ENCODE peak calls at places on chromosomes 12 and 14, in five cellular contexts. One of them, this sample, is unnamed.

GRCh38 chr12:114674201-114675047 is 9.6 kb downstream of the TBX3 start:
- DNase-seq in bronchial epithelial cell: no peak
- DNase-seq in heart right ventricle: no peak
- DNase-seq in fibroblast of mammary gland: no peak
- DNase-seq in thyroid gland: peak
- DNase-seq in this sample: no peak

GRCh38 chr12:124497658-124498057 is 69.8 kb downstream of the NCOR2 start:
- DNase-seq in heart right ventricle: peak
- DNase-seq in bronchial epithelial cell: peak
- DNase-seq in fibroblast of mammary gland: peak
- DNase-seq in thyroid gland: no peak
- DNase-seq in this sample: peak

GRCh38 chr12:14327717-14328116 is 37.8 kb upstream of the ATF7IP start:
- DNase-seq in fibroblast of mammary gland: peak
- DNase-seq in heart right ventricle: no peak
- DNase-seq in thyroid gland: no peak
- DNase-seq in bronchial epithelial cell: peak
- DNase-seq in this sample: no peak

GRCh38 chr12:105331805-105332251 is 1.3 kb downstream of the C12orf75 start:
- DNase-seq in bronchial epithelial cell: no peak
- DNase-seq in thyroid gland: no peak
- DNase-seq in heart right ventricle: no peak
- DNase-seq in fibroblast of mammary gland: no peak
- DNase-seq in this sample: no peak

GRCh38 chr12:28872654-28873268 is 276.3 kb upstream of the FAR2 start:
- DNase-seq in bronchial epithelial cell: peak
- DNase-seq in thyroid gland: peak
- DNase-seq in heart right ventricle: peak
- DNase-seq in fibroblast of mammary gland: peak
- DNase-seq in this sample: peak

GRCh38 chr12:70722584-70723343 is 85.5 kb upstream of the PTPRB start:
- DNase-seq in bronchial epithelial cell: no peak
- DNase-seq in fibroblast of mammary gland: peak
- DNase-seq in thyroid gland: no peak
- DNase-seq in heart right ventricle: no peak
- DNase-seq in this sample: peak

GRCh38 chr12:104494137-104494815 is 37.5 kb downstream of the CHST11 start:
- DNase-seq in fibroblast of mammary gland: peak
- DNase-seq in bronchial epithelial cell: peak
- DNase-seq in thyroid gland: peak
- DNase-seq in heart right ventricle: no peak
- DNase-seq in this sample: peak

GRCh38 chr12:27723212-27723611 is 12.6 kb downstream of the MRPS35 start:
- DNase-seq in thyroid gland: no peak
- DNase-seq in fibroblast of mammary gland: no peak
- DNase-seq in heart right ventricle: no peak
- DNase-seq in bronchial epithelial cell: no peak
- DNase-seq in this sample: no peak

GRCh38 chr12:43338848-43339526 is 213.0 kb downstream of the ADAMTS20 start:
- DNase-seq in thyroid gland: no peak
- DNase-seq in fibroblast of mammary gland: peak
- DNase-seq in heart right ventricle: no peak
- DNase-seq in bronchial epithelial cell: peak
- DNase-seq in this sample: peak

GRCh38 chr14:24741871-24742270 is 107.9 kb upstream of the GZMB start:
- DNase-seq in heart right ventricle: no peak
- DNase-seq in fibroblast of mammary gland: peak
- DNase-seq in bronchial epithelial cell: peak
- DNase-seq in thyroid gland: no peak
- DNase-seq in this sample: peak

GRCh38 chr12:3571323-3571722 is 80.3 kb downstream of the PRMT8 start:
- DNase-seq in fibroblast of mammary gland: no peak
- DNase-seq in bronchial epithelial cell: no peak
- DNase-seq in heart right ventricle: no peak
- DNase-seq in thyroid gland: no peak
- DNase-seq in this sample: no peak

GRCh38 chr14:59424707-59425106 is 40.5 kb downstream of the GPR135 start:
- DNase-seq in heart right ventricle: peak
- DNase-seq in thyroid gland: no peak
- DNase-seq in fibroblast of mammary gland: peak
- DNase-seq in bronchial epithelial cell: no peak
- DNase-seq in this sample: peak

GRCh38 chr14:47826809-47827208 is 151.4 kb upstream of the MDGA2 start:
- DNase-seq in fibroblast of mammary gland: no peak
- DNase-seq in heart right ventricle: no peak
- DNase-seq in bronchial epithelial cell: no peak
- DNase-seq in thyroid gland: no peak
- DNase-seq in this sample: no peak

GRCh38 chr12:50933459-50934124 is 18.8 kb upstream of the HIGD1C start:
- DNase-seq in fibroblast of mammary gland: peak
- DNase-seq in heart right ventricle: no peak
- DNase-seq in bronchial epithelial cell: no peak
- DNase-seq in thyroid gland: no peak
- DNase-seq in this sample: peak

DNA sequence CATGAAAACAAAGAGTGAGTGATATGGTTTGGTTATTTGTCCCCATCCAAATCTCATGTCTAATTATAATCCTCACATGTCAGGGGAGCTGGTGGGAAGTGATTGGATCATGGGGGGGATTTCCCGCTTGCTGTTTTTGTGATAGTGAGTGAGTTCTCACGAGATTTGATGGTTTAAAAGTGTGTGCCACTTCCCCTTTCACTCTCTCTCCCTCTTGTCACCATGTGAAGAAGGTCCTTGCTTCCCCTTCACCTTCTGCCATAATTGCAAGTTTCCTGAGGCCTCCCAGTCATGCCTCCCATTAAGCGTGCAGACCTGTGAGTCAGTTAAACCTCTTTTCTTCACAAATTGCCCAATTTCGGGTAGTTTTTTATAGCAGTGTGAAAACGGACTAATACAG is 2.1 kb upstream of the ATXN7L3B start:
- DNase-seq in thyroid gland: no peak
- DNase-seq in bronchial epithelial cell: no peak
- DNase-seq in heart right ventricle: no peak
- DNase-seq in fibroblast of mammary gland: no peak
- DNase-seq in this sample: no peak
- TF ChIP-seq CTCF in thyroid gland: no peak
- TF ChIP-seq CTCF in bronchial epithelial cell: no peak
- TF ChIP-seq CTCF in heart right ventricle: no peak
- TF ChIP-seq CTCF in fibroblast of mammary gland: no peak
- TF ChIP-seq CTCF in this sample: no peak

GRCh38 chr12:112130461-112130998 is 5.2 kb downstream of the TRAFD1 start:
- DNase-seq in heart right ventricle: no peak
- DNase-seq in bronchial epithelial cell: no peak
- DNase-seq in thyroid gland: no peak
- DNase-seq in fibroblast of mammary gland: no peak
- DNase-seq in this sample: peak
- H3K4me3 ChIP-seq in heart right ventricle: peak
- H3K4me3 ChIP-seq in bronchial epithelial cell: no peak
- H3K4me3 ChIP-seq in thyroid gland: no peak
- H3K4me3 ChIP-seq in fibroblast of mammary gland: no peak
- H3K4me3 ChIP-seq in this sample: no peak

GRCh38 chr12:58920102-58920955 is at the start of gene LRIG3:
- DNase-seq in heart right ventricle: peak
- DNase-seq in fibroblast of mammary gland: peak
- DNase-seq in bronchial epithelial cell: peak
- DNase-seq in thyroid gland: peak
- DNase-seq in this sample: peak
- TF ChIP-seq CTCF in heart right ventricle: peak
- TF ChIP-seq CTCF in fibroblast of mammary gland: no peak
- TF ChIP-seq CTCF in bronchial epithelial cell: peak
- TF ChIP-seq CTCF in thyroid gland: peak
- TF ChIP-seq CTCF in this sample: no peak

GRCh38 chr12:4909734-4910501 is at the start of gene KCNA1:
- DNase-seq in bronchial epithelial cell: no peak
- DNase-seq in fibroblast of mammary gland: peak
- DNase-seq in heart right ventricle: peak
- DNase-seq in thyroid gland: peak
- DNase-seq in this sample: peak

GRCh38 chr12:4911316-4911994 is 1.8 kb downstream of the KCNA1 start:
- DNase-seq in fibroblast of mammary gland: no peak
- DNase-seq in heart right ventricle: no peak
- DNase-seq in thyroid gland: peak
- DNase-seq in bronchial epithelial cell: no peak
- DNase-seq in this sample: no peak

GRCh38 chr12:4908694-4909396 is 860 bp upstream of the KCNA1 start:
- DNase-seq in fibroblast of mammary gland: peak
- DNase-seq in thyroid gland: peak
- DNase-seq in heart right ventricle: no peak
- DNase-seq in bronchial epithelial cell: no peak
- DNase-seq in this sample: no peak

GRCh38 chr12:4910502-4911315 is 1.0 kb downstream of the KCNA1 start:
- DNase-seq in bronchial epithelial cell: no peak
- DNase-seq in heart right ventricle: no peak
- DNase-seq in thyroid gland: peak
- DNase-seq in fibroblast of mammary gland: no peak
- DNase-seq in this sample: no peak

GRCh38 chr12:4909397-4909733 is 340 bp upstream of the KCNA1 start:
- DNase-seq in bronchial epithelial cell: no peak
- DNase-seq in thyroid gland: peak
- DNase-seq in heart right ventricle: no peak
- DNase-seq in fibroblast of mammary gland: no peak
- DNase-seq in this sample: no peak
- H3K4me3 ChIP-seq in bronchial epithelial cell: no peak
- H3K4me3 ChIP-seq in thyroid gland: no peak
- H3K4me3 ChIP-seq in heart right ventricle: peak
- H3K4me3 ChIP-seq in fibroblast of mammary gland: no peak
- H3K4me3 ChIP-seq in this sample: no peak

GRCh38 chr12:293199-293598 is 30.6 kb upstream of the SLC6A13 start:
- DNase-seq in bronchial epithelial cell: no peak
- DNase-seq in heart right ventricle: no peak
- DNase-seq in fibroblast of mammary gland: no peak
- DNase-seq in thyroid gland: no peak
- DNase-seq in this sample: no peak
- TF ChIP-seq CTCF in bronchial epithelial cell: no peak
- TF ChIP-seq CTCF in heart right ventricle: no peak
- TF ChIP-seq CTCF in fibroblast of mammary gland: no peak
- TF ChIP-seq CTCF in thyroid gland: no peak
- TF ChIP-seq CTCF in this sample: no peak

DNA sequence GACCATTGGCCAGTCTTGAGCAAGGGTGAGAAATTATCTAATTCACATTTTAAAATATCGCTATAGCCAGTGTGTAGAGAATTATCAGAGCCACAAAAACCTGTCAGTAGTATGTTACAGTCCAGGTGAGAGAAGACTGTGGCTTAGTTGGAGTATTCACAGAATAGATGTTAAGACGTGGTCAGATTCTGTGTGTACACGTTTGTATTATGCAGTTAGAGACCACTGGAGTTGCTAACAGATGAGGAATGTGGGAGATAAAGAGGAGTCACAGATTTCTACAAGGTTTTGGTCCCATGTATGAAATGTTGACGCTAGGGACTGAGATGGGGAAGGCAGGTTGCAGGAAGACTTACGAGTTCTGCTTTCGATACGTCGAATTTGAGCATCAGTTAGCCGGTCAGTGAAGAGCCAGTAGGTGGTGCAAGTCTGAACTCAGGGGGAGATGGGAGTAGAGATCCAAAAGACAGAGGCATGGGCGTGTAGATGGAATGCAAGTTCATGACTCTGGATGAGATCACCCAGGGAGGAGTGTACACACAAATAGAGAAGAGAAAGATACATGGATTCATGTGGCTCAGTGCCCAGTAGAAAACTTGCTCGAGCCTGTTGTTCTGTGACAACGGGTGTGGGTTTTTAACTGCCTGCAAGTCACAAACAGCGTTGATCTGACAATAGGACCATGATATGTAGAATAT is 114.8 kb upstream of the FLRT2 start:
- DNase-seq in heart right ventricle: no peak
- DNase-seq in fibroblast of mammary gland: peak
- DNase-seq in bronchial epithelial cell: peak
- DNase-seq in thyroid gland: peak
- DNase-seq in this sample: peak
- H3K4me3 ChIP-seq in heart right ventricle: peak
- H3K4me3 ChIP-seq in fibroblast of mammary gland: peak
- H3K4me3 ChIP-seq in bronchial epithelial cell: no peak
- H3K4me3 ChIP-seq in thyroid gland: no peak
- H3K4me3 ChIP-seq in this sample: no peak

DNA sequence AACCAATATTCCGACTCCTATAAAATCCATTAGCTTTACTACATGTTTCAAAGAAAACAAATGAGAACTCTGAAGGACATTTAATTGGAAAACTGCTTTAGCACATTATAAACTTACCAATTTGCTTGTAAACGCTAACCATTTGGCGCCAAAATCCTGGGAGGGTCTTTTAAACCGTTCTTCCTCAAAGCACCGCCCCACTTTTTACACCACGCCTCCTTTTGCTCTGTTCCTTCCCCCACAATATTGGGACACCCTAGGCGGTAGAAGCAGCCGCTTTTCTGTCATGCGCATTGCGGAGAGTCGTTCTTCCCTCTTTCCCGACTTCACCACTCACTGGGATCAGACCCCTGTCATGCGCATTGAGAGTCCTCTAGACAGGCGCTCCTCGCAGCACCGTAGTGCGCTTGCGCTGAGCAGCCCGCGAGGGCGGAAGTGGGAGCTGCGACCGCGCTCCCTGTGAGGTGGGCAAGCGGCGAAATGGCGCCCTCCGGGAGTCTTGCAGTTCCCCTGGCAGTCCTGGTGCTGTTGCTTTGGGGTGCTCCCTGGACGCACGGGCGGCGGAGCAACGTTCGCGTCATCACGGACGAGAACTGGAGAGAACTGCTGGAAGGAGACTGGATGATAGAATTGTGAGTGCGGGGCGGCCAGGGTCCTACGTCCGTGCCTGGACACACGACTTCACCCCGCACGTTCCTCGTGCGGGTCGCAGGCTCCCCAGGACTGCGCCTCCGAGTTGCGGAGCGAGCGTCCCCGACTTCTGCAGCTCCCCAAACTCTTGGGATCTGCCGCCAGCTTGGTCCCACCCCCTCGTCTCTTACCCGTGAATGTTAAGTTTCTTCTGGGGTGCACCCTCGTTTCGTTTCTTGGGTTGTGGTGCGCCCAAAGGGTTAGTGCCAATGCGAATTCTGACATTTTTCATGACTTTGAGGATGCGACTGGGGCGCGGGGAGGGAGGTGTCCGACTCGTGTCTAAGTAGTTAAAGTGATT is at the start of gene TMX1:
- DNase-seq in fibroblast of mammary gland: peak
- DNase-seq in bronchial epithelial cell: peak
- DNase-seq in heart right ventricle: peak
- DNase-seq in thyroid gland: peak
- DNase-seq in this sample: peak
- TF ChIP-seq CTCF in fibroblast of mammary gland: no peak
- TF ChIP-seq CTCF in bronchial epithelial cell: peak
- TF ChIP-seq CTCF in heart right ventricle: peak
- TF ChIP-seq CTCF in thyroid gland: no peak
- TF ChIP-seq CTCF in this sample: no peak

GRCh38 chr14:90857866-90858265 is 41.6 kb upstream of the TTC7B start:
- DNase-seq in fibroblast of mammary gland: no peak
- DNase-seq in heart right ventricle: no peak
- DNase-seq in bronchial epithelial cell: no peak
- DNase-seq in thyroid gland: no peak
- DNase-seq in this sample: no peak
- H3K4me3 ChIP-seq in fibroblast of mammary gland: no peak
- H3K4me3 ChIP-seq in heart right ventricle: no peak
- H3K4me3 ChIP-seq in bronchial epithelial cell: no peak
- H3K4me3 ChIP-seq in thyroid gland: no peak
- H3K4me3 ChIP-seq in this sample: no peak